ENCODE peak calls at places on chromosomes 3 and 15, in four cellular contexts. P is AG04450, K is fibroblast of mammary gland, S is endodermal cell. D is an unnamed sample.

GRCh38 chr15:51970981-51971352 is 611 bp downstream of the LEO1 start:
- DNase-seq in P (no peak), S (no peak), K (no peak), D (no peak)

GRCh38 chr15:21261965-21262850 is 178.1 kb downstream of the POTEB3 start:
- DNase-seq in P (no peak), S (peak; percentile 41), K (no peak), D (no peak)

GRCh38 chr3:71104090-71104489 is 479.4 kb downstream of the FOXP1 start:
- DNase-seq in P (peak; percentile 92), K (peak; percentile 96), S (no peak), D (peak; percentile 76)

GRCh38 chr3:72397586-72397985 is 450.7 kb downstream of the SHQ1 start:
- DNase-seq in P (no peak), S (no peak), K (no peak), D (no peak)

GRCh38 chr15:91534235-91534634 is 319.3 kb upstream of the SLCO3A1 start:
- DNase-seq in P (no peak), K (no peak), S (no peak), D (no peak)

GRCh38 chr15:89103481-89104171 is 15.4 kb downstream of the ABHD2 start:
- DNase-seq in S (no peak), K (no peak), P (no peak), D (no peak)

GRCh38 chr15:56341201-56341600 is 24.0 kb upstream of the TEX9 start:
- DNase-seq in K (peak; percentile 8), P (no peak), S (no peak), D (no peak)

GRCh38 chr3:69605849-69606248 is 133.4 kb upstream of the MITF start:
- DNase-seq in K (no peak), S (no peak), P (no peak), D (no peak)

GRCh38 chr3:29486087-29486486 is 205.2 kb downstream of the RBMS3 start:
- DNase-seq in S (no peak), P (peak; percentile 15), K (peak; percentile 81), D (peak; percentile 43)

GRCh38 chr3:57966823-57967222 is 41.4 kb upstream of the FLNB start:
- DNase-seq in P (no peak), S (no peak), K (peak; percentile 59), D (no peak)

GRCh38 chr15:87416591-87417257 is 839.8 kb downstream of the NTRK3 start:
- DNase-seq in K (no peak), P (no peak), S (no peak), D (no peak)

GRCh38 chr15:59456114-59456513 is 18.1 kb downstream of the FAM81A start:
- DNase-seq in K (no peak), S (no peak), P (no peak), D (no peak)

GRCh38 chr3:38655708-38656300 is 6.3 kb upstream of the SCN5A start:
- DNase-seq in P (peak; percentile 10), S (peak; percentile 75), K (peak; percentile 45), D (no peak)
- TF ChIP-seq CTCF in P (peak; percentile 62), S (peak; percentile 76), K (peak; percentile 43), D (peak; percentile 51)

GRCh38 chr3:186532641-186533072 is 11.5 kb downstream of the CRYGS start:
- DNase-seq in S (no peak), K (no peak), P (no peak), D (no peak)

GRCh38 chr3:186530415-186530814 is 13.8 kb downstream of the CRYGS start:
- DNase-seq in K (no peak), P (no peak), S (no peak), D (no peak)

GRCh38 chr3:186525369-186526255 is 18.6 kb downstream of the CRYGS start:
- DNase-seq in S (no peak), P (no peak), K (no peak), D (no peak)

GRCh38 chr3:186526256-186526606 is 17.9 kb downstream of the CRYGS start:
- DNase-seq in K (no peak), S (no peak), P (no peak), D (no peak)

DNA sequence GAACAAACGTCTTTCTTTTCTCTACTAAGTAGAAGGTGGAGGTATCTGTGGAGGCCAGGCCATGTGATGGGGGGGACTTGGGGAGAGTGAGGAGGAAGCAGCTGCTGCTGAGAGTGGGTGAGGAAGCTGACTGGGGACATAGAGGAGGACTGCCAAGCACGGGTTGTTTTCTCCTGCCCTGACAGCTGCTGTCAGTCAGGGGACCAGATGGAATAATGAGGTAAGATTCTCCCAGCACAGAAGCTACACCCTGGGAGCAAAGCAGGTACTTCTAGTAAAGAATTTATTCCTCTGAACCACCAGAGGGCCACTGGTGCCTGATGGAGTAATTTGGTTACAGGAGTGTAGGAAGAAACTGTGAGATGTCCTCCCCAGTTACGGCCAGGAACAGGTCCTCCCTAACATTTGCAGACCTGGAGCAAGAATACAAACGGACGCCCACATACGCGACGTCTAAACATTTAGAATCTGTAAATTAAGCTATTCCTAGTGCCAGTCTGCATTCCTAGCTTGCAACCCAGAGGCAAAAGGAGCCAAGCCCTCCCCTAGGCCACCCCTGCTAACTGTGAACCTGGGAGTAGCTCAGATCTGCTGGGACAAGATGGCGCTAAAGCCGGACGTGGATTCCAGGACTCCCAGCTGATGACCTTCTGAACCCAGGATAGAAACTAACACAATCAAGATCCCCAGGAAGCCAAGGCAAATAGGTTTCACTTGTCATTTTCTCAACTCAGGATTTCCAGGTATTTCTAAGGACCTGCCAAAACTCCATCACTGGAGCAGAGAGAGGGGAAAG is 14.8 kb downstream of the CRYGS start:
- DNase-seq in S (no peak), K (no peak), P (no peak), D (no peak)
- TF ChIP-seq CTCF in S (peak; percentile 62), K (no peak), P (no peak), D (no peak)

GRCh38 chr15:38647683-38648082 is 83.1 kb upstream of the RASGRP1 start:
- DNase-seq in S (no peak), K (peak; percentile 25), P (no peak), D (no peak)
- TF ChIP-seq CTCF in S (peak; percentile 74), K (peak; percentile 42), P (peak; percentile 47), D (peak; percentile 49)

GRCh38 chr3:39275052-39275451 is 4.8 kb downstream of the CX3CR1 start:
- DNase-seq in P (peak; percentile 4), S (peak; percentile 28), K (no peak), D (no peak)

GRCh38 chr3:39272191-39272590 is 7.6 kb downstream of the CX3CR1 start:
- DNase-seq in K (no peak), S (no peak), P (no peak), D (no peak)

GRCh38 chr3:39271363-39271762 is 8.5 kb downstream of the CX3CR1 start:
- DNase-seq in S (no peak), P (no peak), K (no peak), D (no peak)

GRCh38 chr3:39275963-39276593 is 3.8 kb downstream of the CX3CR1 start:
- DNase-seq in P (no peak), S (peak; percentile 22), K (no peak), D (no peak)

DNA sequence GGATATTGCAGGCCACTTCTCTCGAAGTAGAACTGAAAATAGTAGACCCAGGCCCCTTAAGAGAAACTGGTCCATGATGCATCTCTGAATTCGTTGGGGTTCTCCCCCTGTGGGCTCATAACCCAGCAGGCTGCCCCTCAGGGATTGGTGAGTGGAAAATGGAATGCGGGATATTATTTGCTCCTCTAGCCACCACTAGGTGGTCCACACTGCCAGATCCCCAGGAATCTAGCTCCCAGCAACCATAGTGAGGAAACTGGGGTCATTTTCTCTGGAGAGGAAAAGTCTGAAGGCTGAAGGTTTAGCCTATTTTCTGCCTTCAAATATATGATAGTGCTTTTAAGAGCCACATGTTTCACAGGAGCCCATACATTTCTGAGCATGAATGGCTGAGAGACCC is 6.7 kb downstream of the CX3CR1 start:
- DNase-seq in S (peak; percentile 49), K (no peak), P (no peak), D (no peak)
- TF ChIP-seq CTCF in S (peak; percentile 64), K (peak; percentile 19), P (peak; percentile 32), D (no peak)

GRCh38 chr3:134186391-134186790 is 64.3 kb downstream of the RYK start:
- DNase-seq in K (no peak), S (no peak), P (no peak), D (no peak)

GRCh38 chr3:134194247-134194646 is 56.4 kb downstream of the RYK start:
- DNase-seq in P (no peak), S (no peak), K (no peak), D (no peak)

GRCh38 chr3:134189848-134190247 is 60.8 kb downstream of the RYK start:
- DNase-seq in P (no peak), S (no peak), K (no peak), D (no peak)

DNA sequence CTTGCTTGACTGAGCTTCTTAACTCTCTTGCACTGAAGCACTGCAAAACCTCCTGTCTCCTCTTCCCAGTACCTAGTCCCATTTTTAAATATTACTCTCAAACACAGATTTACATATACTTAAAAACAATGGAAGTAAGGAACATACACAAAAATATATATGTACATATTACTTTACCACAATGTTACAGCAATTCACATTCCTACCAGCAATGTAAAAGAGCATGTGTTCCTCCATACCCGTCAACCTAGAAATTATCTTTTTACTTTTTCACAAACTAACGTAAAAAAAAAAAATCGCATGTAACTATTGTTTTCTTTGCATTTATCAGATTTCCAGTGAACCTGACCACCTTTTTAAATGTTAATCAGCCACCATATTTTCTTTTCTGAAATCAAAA is 60.4 kb downstream of the RYK start:
- DNase-seq in K (no peak), P (no peak), S (no peak), D (no peak)
- TF ChIP-seq CTCF in K (peak; percentile 9), P (peak; percentile 19), S (peak; percentile 59), D (no peak)

DNA sequence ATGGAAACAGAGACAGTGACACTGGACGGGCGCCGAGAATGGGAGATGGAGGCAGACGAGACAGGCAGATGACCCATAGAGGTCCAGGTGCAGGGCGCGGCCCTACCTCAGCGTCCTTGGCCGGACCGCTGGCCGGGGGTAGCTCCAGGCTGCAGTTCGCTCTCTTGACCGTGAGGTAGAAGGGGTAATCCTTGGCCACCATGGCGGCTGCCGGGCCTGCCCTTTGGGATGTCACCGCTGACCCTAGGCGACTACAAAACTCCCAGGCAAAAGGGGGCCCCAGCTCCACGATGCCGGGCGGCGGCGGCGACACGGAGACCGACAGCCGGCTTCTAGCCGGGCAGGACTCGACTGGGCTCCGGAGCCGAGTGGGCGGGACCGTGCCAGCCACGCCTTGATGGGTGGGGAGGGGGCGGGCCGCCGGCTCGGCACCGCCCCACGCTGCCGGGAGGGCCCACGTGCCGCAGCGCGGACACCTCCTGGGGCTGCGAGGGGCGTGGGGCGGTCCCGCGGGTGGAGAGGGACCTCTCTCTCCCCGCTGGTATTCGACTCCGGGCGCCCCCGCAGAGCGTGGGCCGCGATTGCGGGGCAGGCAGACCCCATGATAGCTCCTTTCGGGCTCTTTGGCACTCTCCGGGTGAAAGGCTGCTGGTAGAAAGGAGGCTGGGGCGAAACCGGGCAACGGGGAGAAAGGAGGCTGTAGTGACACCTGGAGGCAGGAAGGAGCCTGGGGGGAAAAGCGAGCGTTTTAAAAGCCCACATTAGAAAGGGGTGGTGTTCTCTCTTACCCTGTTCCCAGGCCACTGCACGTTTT is at the start of gene ARHGEF3:
- DNase-seq in S (peak; percentile 95), P (no peak), K (peak; percentile 60), D (no peak)
- TF ChIP-seq CTCF in S (peak; percentile 77), P (peak; percentile 39), K (peak; percentile 56), D (peak; percentile 38)

GRCh38 chr3:87298111-87298718 is 21.8 kb upstream of the POU1F1 start:
- DNase-seq in K (peak; percentile 45), P (peak; percentile 7), S (no peak), D (no peak)
- TF ChIP-seq CTCF in K (peak; percentile 55), P (peak; percentile 67), S (peak; percentile 89), D (peak; percentile 56)